ENCODE peak calls at places on chromosomes 11 and 22, in six cellular contexts. D is T1000; B is mesothelial cell of epicardium; Z is CD4-positive, alpha-beta memory T cell; U is amniotic stem cell; V is lower leg skin. X is an unnamed sample.

GRCh38 chr11:118283311-118283636 is 19.2 kb upstream of the MPZL2 start:
- DNase-seq in D (no peak), B (no peak), U (no peak), V (no peak), Z (no peak), X (no peak)

GRCh38 chr22:39431216-39431801 is 25.5 kb upstream of the MGAT3 start:
- DNase-seq in B (no peak), D (no peak), V (no peak), U (no peak), Z (no peak), X (no peak)

GRCh38 chr11:130592056-130592455 is 143.6 kb downstream of the ADAMTS15 start:
- DNase-seq in Z (no peak), D (no peak), V (no peak), B (no peak), U (no peak), X (peak; percentile 56)

GRCh38 chr22:23065495-23066122 is 4.7 kb upstream of the GNAZ start:
- DNase-seq in U (no peak), V (no peak), D (no peak), Z (no peak), B (no peak), X (no peak)

GRCh38 chr11:74204692-74205091 is 33.6 kb downstream of the PPME1 start:
- DNase-seq in V (no peak), B (no peak), Z (no peak), D (no peak), U (no peak), X (no peak)

GRCh38 chr22:49361164-49361563 is 466.5 kb downstream of the BRD1 start:
- DNase-seq in Z (no peak), V (no peak), D (no peak), B (no peak), U (no peak), X (no peak)

GRCh38 chr22:47164514-47165337 is 402.3 kb downstream of the TBC1D22A start:
- DNase-seq in U (no peak), V (no peak), B (no peak), D (no peak), Z (no peak), X (no peak)

GRCh38 chr11:85803920-85804319 is 7.0 kb downstream of the SYTL2 start:
- DNase-seq in U (no peak), V (no peak), D (no peak), B (no peak), Z (no peak), X (no peak)

GRCh38 chr11:127071606-127072005 is 71.0 kb upstream of the KIRREL3 start:
- DNase-seq in V (no peak), U (no peak), Z (no peak), D (no peak), B (no peak), X (no peak)

GRCh38 chr11:45161252-45162063 is 15.0 kb downstream of the PRDM11 start:
- DNase-seq in U (no peak), D (no peak), B (no peak), Z (no peak), V (no peak), X (no peak)

GRCh38 chr22:22818861-22819855 is 68.5 kb upstream of the IGLL5 start:
- DNase-seq in U (no peak), V (no peak), B (no peak), Z (peak; percentile 59), D (no peak), X (no peak)

GRCh38 chr11:46808804-46809431 is 37.2 kb downstream of the CKAP5 start:
- DNase-seq in D (no peak), Z (peak; percentile 9), U (no peak), V (no peak), B (no peak), X (peak; percentile 35)

GRCh38 chr22:40310771-40311120 is 35.6 kb upstream of the ADSL start:
- DNase-seq in V (no peak), Z (no peak), D (no peak), B (no peak), U (no peak), X (no peak)

GRCh38 chr22:28014141-28015055 is 95.3 kb upstream of the PITPNB start:
- DNase-seq in B (no peak), U (no peak), Z (no peak), V (no peak), D (no peak), X (no peak)

GRCh38 chr22:41919357-41920224 is 4.7 kb upstream of the SHISA8 start:
- DNase-seq in V (no peak), Z (no peak), U (no peak), D (no peak), B (no peak), X (peak; percentile 45)